ENCODE peak calls at places on chromosomes 16 and 17, in eight cellular contexts. One of them, this sample, is unnamed.

GRCh38 chr17:82300707-82301270 is 16.6 kb downstream of the CD7 start:
- DNase-seq in HCEC 1CT: peak
- DNase-seq in lung: peak
- DNase-seq in GM12891: no peak
- DNase-seq in T-helper 17 cell: peak
- DNase-seq in fibroblast of mammary gland: peak
- DNase-seq in activated CD4-positive, alpha-beta T cell treated with anti-CD3 and anti-CD28 coated beads, Interleukin-2, amount 50 U/mL, for 1 hour: peak
- DNase-seq in Ammon's horn: no peak
- DNase-seq in this sample: no peak

GRCh38 chr17:42287305-42288077 is 807 bp upstream of the STAT5A start:
- DNase-seq in HCEC 1CT: no peak
- DNase-seq in activated CD4-positive, alpha-beta T cell treated with anti-CD3 and anti-CD28 coated beads, Interleukin-2, amount 50 U/mL, for 1 hour: peak
- DNase-seq in fibroblast of mammary gland: peak
- DNase-seq in T-helper 17 cell: no peak
- DNase-seq in GM12891: no peak
- DNase-seq in Ammon's horn: peak
- DNase-seq in lung: no peak
- DNase-seq in this sample: no peak

GRCh38 chr17:45380046-45380765 is 52.5 kb downstream of the ARHGAP27 start:
- DNase-seq in activated CD4-positive, alpha-beta T cell treated with anti-CD3 and anti-CD28 coated beads, Interleukin-2, amount 50 U/mL, for 1 hour: no peak
- DNase-seq in Ammon's horn: no peak
- DNase-seq in fibroblast of mammary gland: no peak
- DNase-seq in GM12891: no peak
- DNase-seq in T-helper 17 cell: no peak
- DNase-seq in HCEC 1CT: no peak
- DNase-seq in lung: no peak
- DNase-seq in this sample: no peak

GRCh38 chr16:69893086-69893485 is 58.0 kb upstream of the CLEC18A start:
- DNase-seq in GM12891: no peak
- DNase-seq in lung: no peak
- DNase-seq in HCEC 1CT: no peak
- DNase-seq in fibroblast of mammary gland: no peak
- DNase-seq in T-helper 17 cell: no peak
- DNase-seq in activated CD4-positive, alpha-beta T cell treated with anti-CD3 and anti-CD28 coated beads, Interleukin-2, amount 50 U/mL, for 1 hour: no peak
- DNase-seq in Ammon's horn: no peak
- DNase-seq in this sample: no peak

GRCh38 chr16:31411024-31411845 is 16.9 kb downstream of the COX6A2 start:
- DNase-seq in Ammon's horn: no peak
- DNase-seq in activated CD4-positive, alpha-beta T cell treated with anti-CD3 and anti-CD28 coated beads, Interleukin-2, amount 50 U/mL, for 1 hour: no peak
- DNase-seq in fibroblast of mammary gland: peak
- DNase-seq in T-helper 17 cell: no peak
- DNase-seq in HCEC 1CT: no peak
- DNase-seq in lung: no peak
- DNase-seq in GM12891: no peak
- DNase-seq in this sample: no peak

GRCh38 chr16:3098459-3099394 is at the start of gene ZSCAN10:
- DNase-seq in T-helper 17 cell: no peak
- DNase-seq in lung: no peak
- DNase-seq in activated CD4-positive, alpha-beta T cell treated with anti-CD3 and anti-CD28 coated beads, Interleukin-2, amount 50 U/mL, for 1 hour: no peak
- DNase-seq in HCEC 1CT: no peak
- DNase-seq in Ammon's horn: no peak
- DNase-seq in GM12891: no peak
- DNase-seq in fibroblast of mammary gland: no peak
- DNase-seq in this sample: no peak

GRCh38 chr16:73026754-73027654 is 20.9 kb downstream of the ZFHX3 start:
- DNase-seq in fibroblast of mammary gland: no peak
- DNase-seq in activated CD4-positive, alpha-beta T cell treated with anti-CD3 and anti-CD28 coated beads, Interleukin-2, amount 50 U/mL, for 1 hour: no peak
- DNase-seq in HCEC 1CT: no peak
- DNase-seq in GM12891: no peak
- DNase-seq in T-helper 17 cell: no peak
- DNase-seq in lung: no peak
- DNase-seq in Ammon's horn: no peak
- DNase-seq in this sample: no peak

GRCh38 chr16:78352184-78352583 is 252.7 kb downstream of the WWOX start:
- DNase-seq in fibroblast of mammary gland: no peak
- DNase-seq in GM12891: no peak
- DNase-seq in lung: no peak
- DNase-seq in Ammon's horn: no peak
- DNase-seq in T-helper 17 cell: no peak
- DNase-seq in activated CD4-positive, alpha-beta T cell treated with anti-CD3 and anti-CD28 coated beads, Interleukin-2, amount 50 U/mL, for 1 hour: no peak
- DNase-seq in HCEC 1CT: no peak
- DNase-seq in this sample: no peak

GRCh38 chr16:85086347-85087291 is 25.7 kb downstream of the CIBAR2 start:
- DNase-seq in T-helper 17 cell: peak
- DNase-seq in Ammon's horn: peak
- DNase-seq in activated CD4-positive, alpha-beta T cell treated with anti-CD3 and anti-CD28 coated beads, Interleukin-2, amount 50 U/mL, for 1 hour: peak
- DNase-seq in fibroblast of mammary gland: peak
- DNase-seq in GM12891: peak
- DNase-seq in HCEC 1CT: peak
- DNase-seq in lung: peak
- DNase-seq in this sample: peak

GRCh38 chr16:49327466-49327865 is 45.8 kb upstream of the CBLN1 start:
- DNase-seq in GM12891: no peak
- DNase-seq in fibroblast of mammary gland: no peak
- DNase-seq in HCEC 1CT: no peak
- DNase-seq in lung: peak
- DNase-seq in T-helper 17 cell: no peak
- DNase-seq in Ammon's horn: no peak
- DNase-seq in activated CD4-positive, alpha-beta T cell treated with anti-CD3 and anti-CD28 coated beads, Interleukin-2, amount 50 U/mL, for 1 hour: no peak
- DNase-seq in this sample: no peak

GRCh38 chr16:89936508-89936907 is 12.0 kb upstream of the DEF8 start:
- DNase-seq in activated CD4-positive, alpha-beta T cell treated with anti-CD3 and anti-CD28 coated beads, Interleukin-2, amount 50 U/mL, for 1 hour: no peak
- DNase-seq in GM12891: no peak
- DNase-seq in T-helper 17 cell: no peak
- DNase-seq in fibroblast of mammary gland: no peak
- DNase-seq in HCEC 1CT: no peak
- DNase-seq in lung: no peak
- DNase-seq in Ammon's horn: no peak
- DNase-seq in this sample: no peak

GRCh38 chr17:78885956-78886355 is 17.0 kb downstream of the CEP295NL start:
- DNase-seq in activated CD4-positive, alpha-beta T cell treated with anti-CD3 and anti-CD28 coated beads, Interleukin-2, amount 50 U/mL, for 1 hour: no peak
- DNase-seq in fibroblast of mammary gland: no peak
- DNase-seq in HCEC 1CT: no peak
- DNase-seq in GM12891: no peak
- DNase-seq in T-helper 17 cell: no peak
- DNase-seq in Ammon's horn: no peak
- DNase-seq in lung: no peak
- DNase-seq in this sample: no peak

GRCh38 chr17:67203818-67204217 is 41.2 kb downstream of the HELZ start:
- DNase-seq in Ammon's horn: no peak
- DNase-seq in HCEC 1CT: no peak
- DNase-seq in activated CD4-positive, alpha-beta T cell treated with anti-CD3 and anti-CD28 coated beads, Interleukin-2, amount 50 U/mL, for 1 hour: no peak
- DNase-seq in fibroblast of mammary gland: no peak
- DNase-seq in GM12891: no peak
- DNase-seq in lung: no peak
- DNase-seq in T-helper 17 cell: no peak
- DNase-seq in this sample: no peak

GRCh38 chr16:24075929-24076716 is 180.0 kb upstream of the CACNG3 start:
- DNase-seq in HCEC 1CT: no peak
- DNase-seq in activated CD4-positive, alpha-beta T cell treated with anti-CD3 and anti-CD28 coated beads, Interleukin-2, amount 50 U/mL, for 1 hour: no peak
- DNase-seq in GM12891: no peak
- DNase-seq in lung: no peak
- DNase-seq in Ammon's horn: peak
- DNase-seq in T-helper 17 cell: no peak
- DNase-seq in fibroblast of mammary gland: no peak
- DNase-seq in this sample: peak

GRCh38 chr16:61872778-61873119 is 163.5 kb downstream of the CDH8 start:
- DNase-seq in GM12891: no peak
- DNase-seq in fibroblast of mammary gland: no peak
- DNase-seq in activated CD4-positive, alpha-beta T cell treated with anti-CD3 and anti-CD28 coated beads, Interleukin-2, amount 50 U/mL, for 1 hour: no peak
- DNase-seq in HCEC 1CT: no peak
- DNase-seq in T-helper 17 cell: no peak
- DNase-seq in Ammon's horn: no peak
- DNase-seq in lung: no peak
- DNase-seq in this sample: no peak

GRCh38 chr16:29699324-29700219 is 20.6 kb downstream of the QPRT start:
- DNase-seq in activated CD4-positive, alpha-beta T cell treated with anti-CD3 and anti-CD28 coated beads, Interleukin-2, amount 50 U/mL, for 1 hour: no peak
- DNase-seq in fibroblast of mammary gland: peak
- DNase-seq in T-helper 17 cell: no peak
- DNase-seq in lung: no peak
- DNase-seq in GM12891: no peak
- DNase-seq in HCEC 1CT: no peak
- DNase-seq in Ammon's horn: no peak
- DNase-seq in this sample: no peak

GRCh38 chr17:76250141-76250540 is 9.8 kb upstream of the RNF157 start:
- DNase-seq in lung: no peak
- DNase-seq in activated CD4-positive, alpha-beta T cell treated with anti-CD3 and anti-CD28 coated beads, Interleukin-2, amount 50 U/mL, for 1 hour: no peak
- DNase-seq in HCEC 1CT: no peak
- DNase-seq in GM12891: no peak
- DNase-seq in fibroblast of mammary gland: no peak
- DNase-seq in T-helper 17 cell: no peak
- DNase-seq in Ammon's horn: no peak
- DNase-seq in this sample: no peak

GRCh38 chr16:89798832-89799370 is 17.5 kb downstream of the FANCA start:
- DNase-seq in GM12891: no peak
- DNase-seq in lung: no peak
- DNase-seq in activated CD4-positive, alpha-beta T cell treated with anti-CD3 and anti-CD28 coated beads, Interleukin-2, amount 50 U/mL, for 1 hour: no peak
- DNase-seq in T-helper 17 cell: no peak
- DNase-seq in fibroblast of mammary gland: no peak
- DNase-seq in HCEC 1CT: no peak
- DNase-seq in Ammon's horn: no peak
- DNase-seq in this sample: no peak

GRCh38 chr16:14070555-14070876 is 603 bp upstream of the MRTFB start:
- DNase-seq in HCEC 1CT: no peak
- DNase-seq in activated CD4-positive, alpha-beta T cell treated with anti-CD3 and anti-CD28 coated beads, Interleukin-2, amount 50 U/mL, for 1 hour: no peak
- DNase-seq in fibroblast of mammary gland: no peak
- DNase-seq in Ammon's horn: no peak
- DNase-seq in T-helper 17 cell: no peak
- DNase-seq in lung: no peak
- DNase-seq in GM12891: no peak
- DNase-seq in this sample: no peak

GRCh38 chr16:58127634-58128033 is 1.5 kb downstream of the CFAP20 start:
- DNase-seq in HCEC 1CT: no peak
- DNase-seq in fibroblast of mammary gland: no peak
- DNase-seq in T-helper 17 cell: no peak
- DNase-seq in Ammon's horn: no peak
- DNase-seq in GM12891: no peak
- DNase-seq in lung: no peak
- DNase-seq in activated CD4-positive, alpha-beta T cell treated with anti-CD3 and anti-CD28 coated beads, Interleukin-2, amount 50 U/mL, for 1 hour: no peak
- DNase-seq in this sample: no peak

GRCh38 chr16:29226782-29227181 is 179.7 kb downstream of the NPIPB11 start:
- DNase-seq in HCEC 1CT: no peak
- DNase-seq in activated CD4-positive, alpha-beta T cell treated with anti-CD3 and anti-CD28 coated beads, Interleukin-2, amount 50 U/mL, for 1 hour: no peak
- DNase-seq in fibroblast of mammary gland: no peak
- DNase-seq in Ammon's horn: no peak
- DNase-seq in T-helper 17 cell: no peak
- DNase-seq in lung: no peak
- DNase-seq in GM12891: no peak
- DNase-seq in this sample: no peak

GRCh38 chr17:15892679-15893332 is 52.1 kb upstream of the ADORA2B start:
- DNase-seq in lung: no peak
- DNase-seq in HCEC 1CT: no peak
- DNase-seq in T-helper 17 cell: no peak
- DNase-seq in activated CD4-positive, alpha-beta T cell treated with anti-CD3 and anti-CD28 coated beads, Interleukin-2, amount 50 U/mL, for 1 hour: no peak
- DNase-seq in GM12891: no peak
- DNase-seq in fibroblast of mammary gland: no peak
- DNase-seq in Ammon's horn: peak
- DNase-seq in this sample: no peak

GRCh38 chr16:15928261-15929104 is 20.9 kb upstream of the ABCC1 start:
- DNase-seq in lung: no peak
- DNase-seq in HCEC 1CT: no peak
- DNase-seq in fibroblast of mammary gland: no peak
- DNase-seq in T-helper 17 cell: no peak
- DNase-seq in Ammon's horn: no peak
- DNase-seq in GM12891: no peak
- DNase-seq in activated CD4-positive, alpha-beta T cell treated with anti-CD3 and anti-CD28 coated beads, Interleukin-2, amount 50 U/mL, for 1 hour: no peak
- DNase-seq in this sample: no peak

GRCh38 chr16:57725077-57725953 is 10.3 kb upstream of the KATNB1 start:
- DNase-seq in HCEC 1CT: no peak
- DNase-seq in lung: no peak
- DNase-seq in activated CD4-positive, alpha-beta T cell treated with anti-CD3 and anti-CD28 coated beads, Interleukin-2, amount 50 U/mL, for 1 hour: no peak
- DNase-seq in T-helper 17 cell: no peak
- DNase-seq in Ammon's horn: no peak
- DNase-seq in fibroblast of mammary gland: no peak
- DNase-seq in GM12891: no peak
- DNase-seq in this sample: no peak

GRCh38 chr17:40922239-40922638 is 15.2 kb downstream of the KRT23 start:
- DNase-seq in Ammon's horn: peak
- DNase-seq in activated CD4-positive, alpha-beta T cell treated with anti-CD3 and anti-CD28 coated beads, Interleukin-2, amount 50 U/mL, for 1 hour: no peak
- DNase-seq in GM12891: no peak
- DNase-seq in T-helper 17 cell: no peak
- DNase-seq in HCEC 1CT: peak
- DNase-seq in lung: peak
- DNase-seq in fibroblast of mammary gland: peak
- DNase-seq in this sample: no peak

GRCh38 chr17:62668091-62668804 is 40.8 kb downstream of the MRC2 start:
- DNase-seq in fibroblast of mammary gland: peak
- DNase-seq in T-helper 17 cell: no peak
- DNase-seq in activated CD4-positive, alpha-beta T cell treated with anti-CD3 and anti-CD28 coated beads, Interleukin-2, amount 50 U/mL, for 1 hour: no peak
- DNase-seq in GM12891: no peak
- DNase-seq in HCEC 1CT: no peak
- DNase-seq in lung: no peak
- DNase-seq in Ammon's horn: no peak
- DNase-seq in this sample: no peak